ENCODE peak calls at places on chromosomes 13 and 19, in nine cellular contexts. One of them, this sample, is unnamed.

GRCh38 chr19:3039641-3040077 is 10.6 kb upstream of the TLE2 start:
- DNase-seq in activated CD4-positive, alpha-beta T cell treated with anti-CD3 and anti-CD28 coated beads for 24 hours: no peak
- DNase-seq in stimulated activated CD4-positive, alpha-beta T cell treated with anti-CD3 and anti-CD28 coated beads, TNF-alpha, amount 100 ng/mL, for 48 hours: no peak
- DNase-seq in activated CD4-positive, alpha-beta memory T cell treated with anti-CD3 and anti-CD28 coated beads, Interleukin-2, amount 10 ng/mL, durations not matched to agents 7 days and 5 days: no peak
- DNase-seq in cardiac fibroblast: no peak
- DNase-seq in lung microvascular endothelial cell: no peak
- DNase-seq in epithelial cell of esophagus: no peak
- DNase-seq in stimulated activated effector memory CD8-positive, alpha-beta T cell treated with anti-CD3 and anti-CD28 coated beads, Interleukin-12 subunit alpha, Interleukin-12 subunit beta, amount 100 ng/mL, for 72 hours: no peak
- DNase-seq in frontal cortex: no peak
- DNase-seq in this sample: no peak

GRCh38 chr13:108200781-108201398 is 14.4 kb downstream of the LIG4 start:
- DNase-seq in activated CD4-positive, alpha-beta T cell treated with anti-CD3 and anti-CD28 coated beads for 24 hours: no peak
- DNase-seq in stimulated activated CD4-positive, alpha-beta T cell treated with anti-CD3 and anti-CD28 coated beads, TNF-alpha, amount 100 ng/mL, for 48 hours: no peak
- DNase-seq in activated CD4-positive, alpha-beta memory T cell treated with anti-CD3 and anti-CD28 coated beads, Interleukin-2, amount 10 ng/mL, durations not matched to agents 7 days and 5 days: no peak
- DNase-seq in cardiac fibroblast: peak; percentile 61
- DNase-seq in lung microvascular endothelial cell: no peak
- DNase-seq in epithelial cell of esophagus: peak; percentile 81
- DNase-seq in stimulated activated effector memory CD8-positive, alpha-beta T cell treated with anti-CD3 and anti-CD28 coated beads, Interleukin-12 subunit alpha, Interleukin-12 subunit beta, amount 100 ng/mL, for 72 hours: no peak
- DNase-seq in frontal cortex: no peak
- DNase-seq in this sample: no peak

GRCh38 chr13:113723400-113724015 is 35.5 kb upstream of the TMEM255B start:
- DNase-seq in activated CD4-positive, alpha-beta T cell treated with anti-CD3 and anti-CD28 coated beads for 24 hours: no peak
- DNase-seq in stimulated activated CD4-positive, alpha-beta T cell treated with anti-CD3 and anti-CD28 coated beads, TNF-alpha, amount 100 ng/mL, for 48 hours: no peak
- DNase-seq in activated CD4-positive, alpha-beta memory T cell treated with anti-CD3 and anti-CD28 coated beads, Interleukin-2, amount 10 ng/mL, durations not matched to agents 7 days and 5 days: no peak
- DNase-seq in cardiac fibroblast: no peak
- DNase-seq in lung microvascular endothelial cell: no peak
- DNase-seq in epithelial cell of esophagus: no peak
- DNase-seq in stimulated activated effector memory CD8-positive, alpha-beta T cell treated with anti-CD3 and anti-CD28 coated beads, Interleukin-12 subunit alpha, Interleukin-12 subunit beta, amount 100 ng/mL, for 72 hours: no peak
- DNase-seq in frontal cortex: no peak
- DNase-seq in this sample: no peak

GRCh38 chr13:108816381-108816780 is 187.0 kb downstream of the MYO16 start:
- DNase-seq in activated CD4-positive, alpha-beta T cell treated with anti-CD3 and anti-CD28 coated beads for 24 hours: no peak
- DNase-seq in stimulated activated CD4-positive, alpha-beta T cell treated with anti-CD3 and anti-CD28 coated beads, TNF-alpha, amount 100 ng/mL, for 48 hours: no peak
- DNase-seq in activated CD4-positive, alpha-beta memory T cell treated with anti-CD3 and anti-CD28 coated beads, Interleukin-2, amount 10 ng/mL, durations not matched to agents 7 days and 5 days: no peak
- DNase-seq in cardiac fibroblast: peak; percentile 1
- DNase-seq in lung microvascular endothelial cell: no peak
- DNase-seq in epithelial cell of esophagus: no peak
- DNase-seq in stimulated activated effector memory CD8-positive, alpha-beta T cell treated with anti-CD3 and anti-CD28 coated beads, Interleukin-12 subunit alpha, Interleukin-12 subunit beta, amount 100 ng/mL, for 72 hours: no peak
- DNase-seq in frontal cortex: no peak
- DNase-seq in this sample: no peak

GRCh38 chr13:111283991-111284390 is 36.5 kb upstream of the TEX29 start:
- DNase-seq in activated CD4-positive, alpha-beta T cell treated with anti-CD3 and anti-CD28 coated beads for 24 hours: no peak
- DNase-seq in stimulated activated CD4-positive, alpha-beta T cell treated with anti-CD3 and anti-CD28 coated beads, TNF-alpha, amount 100 ng/mL, for 48 hours: no peak
- DNase-seq in activated CD4-positive, alpha-beta memory T cell treated with anti-CD3 and anti-CD28 coated beads, Interleukin-2, amount 10 ng/mL, durations not matched to agents 7 days and 5 days: no peak
- DNase-seq in cardiac fibroblast: no peak
- DNase-seq in lung microvascular endothelial cell: no peak
- DNase-seq in epithelial cell of esophagus: no peak
- DNase-seq in stimulated activated effector memory CD8-positive, alpha-beta T cell treated with anti-CD3 and anti-CD28 coated beads, Interleukin-12 subunit alpha, Interleukin-12 subunit beta, amount 100 ng/mL, for 72 hours: no peak
- DNase-seq in frontal cortex: no peak
- DNase-seq in this sample: no peak

GRCh38 chr13:30204564-30204963 is 102.8 kb downstream of the KATNAL1 start:
- DNase-seq in activated CD4-positive, alpha-beta T cell treated with anti-CD3 and anti-CD28 coated beads for 24 hours: no peak
- DNase-seq in stimulated activated CD4-positive, alpha-beta T cell treated with anti-CD3 and anti-CD28 coated beads, TNF-alpha, amount 100 ng/mL, for 48 hours: no peak
- DNase-seq in activated CD4-positive, alpha-beta memory T cell treated with anti-CD3 and anti-CD28 coated beads, Interleukin-2, amount 10 ng/mL, durations not matched to agents 7 days and 5 days: no peak
- DNase-seq in cardiac fibroblast: no peak
- DNase-seq in lung microvascular endothelial cell: no peak
- DNase-seq in epithelial cell of esophagus: no peak
- DNase-seq in stimulated activated effector memory CD8-positive, alpha-beta T cell treated with anti-CD3 and anti-CD28 coated beads, Interleukin-12 subunit alpha, Interleukin-12 subunit beta, amount 100 ng/mL, for 72 hours: peak; percentile 61
- DNase-seq in frontal cortex: no peak
- DNase-seq in this sample: no peak

GRCh38 chr19:56712609-56713008 is 41.1 kb upstream of the ZNF835 start:
- DNase-seq in activated CD4-positive, alpha-beta T cell treated with anti-CD3 and anti-CD28 coated beads for 24 hours: no peak
- DNase-seq in stimulated activated CD4-positive, alpha-beta T cell treated with anti-CD3 and anti-CD28 coated beads, TNF-alpha, amount 100 ng/mL, for 48 hours: no peak
- DNase-seq in activated CD4-positive, alpha-beta memory T cell treated with anti-CD3 and anti-CD28 coated beads, Interleukin-2, amount 10 ng/mL, durations not matched to agents 7 days and 5 days: no peak
- DNase-seq in cardiac fibroblast: no peak
- DNase-seq in lung microvascular endothelial cell: no peak
- DNase-seq in epithelial cell of esophagus: no peak
- DNase-seq in stimulated activated effector memory CD8-positive, alpha-beta T cell treated with anti-CD3 and anti-CD28 coated beads, Interleukin-12 subunit alpha, Interleukin-12 subunit beta, amount 100 ng/mL, for 72 hours: no peak
- DNase-seq in frontal cortex: no peak
- DNase-seq in this sample: no peak

GRCh38 chr19:42204684-42205083 is 12.8 kb downstream of the DEDD2 start:
- DNase-seq in activated CD4-positive, alpha-beta T cell treated with anti-CD3 and anti-CD28 coated beads for 24 hours: no peak
- DNase-seq in stimulated activated CD4-positive, alpha-beta T cell treated with anti-CD3 and anti-CD28 coated beads, TNF-alpha, amount 100 ng/mL, for 48 hours: no peak
- DNase-seq in activated CD4-positive, alpha-beta memory T cell treated with anti-CD3 and anti-CD28 coated beads, Interleukin-2, amount 10 ng/mL, durations not matched to agents 7 days and 5 days: no peak
- DNase-seq in cardiac fibroblast: no peak
- DNase-seq in lung microvascular endothelial cell: no peak
- DNase-seq in epithelial cell of esophagus: no peak
- DNase-seq in stimulated activated effector memory CD8-positive, alpha-beta T cell treated with anti-CD3 and anti-CD28 coated beads, Interleukin-12 subunit alpha, Interleukin-12 subunit beta, amount 100 ng/mL, for 72 hours: no peak
- DNase-seq in frontal cortex: no peak
- DNase-seq in this sample: no peak

GRCh38 chr19:33325920-33326319 is 23.6 kb upstream of the CEBPA start:
- DNase-seq in activated CD4-positive, alpha-beta T cell treated with anti-CD3 and anti-CD28 coated beads for 24 hours: no peak
- DNase-seq in stimulated activated CD4-positive, alpha-beta T cell treated with anti-CD3 and anti-CD28 coated beads, TNF-alpha, amount 100 ng/mL, for 48 hours: no peak
- DNase-seq in activated CD4-positive, alpha-beta memory T cell treated with anti-CD3 and anti-CD28 coated beads, Interleukin-2, amount 10 ng/mL, durations not matched to agents 7 days and 5 days: no peak
- DNase-seq in cardiac fibroblast: peak; percentile 43
- DNase-seq in lung microvascular endothelial cell: peak; percentile 87
- DNase-seq in epithelial cell of esophagus: no peak
- DNase-seq in stimulated activated effector memory CD8-positive, alpha-beta T cell treated with anti-CD3 and anti-CD28 coated beads, Interleukin-12 subunit alpha, Interleukin-12 subunit beta, amount 100 ng/mL, for 72 hours: no peak
- DNase-seq in frontal cortex: peak; percentile 38
- DNase-seq in this sample: peak; percentile 53

GRCh38 chr13:75359266-75359665 is 122.7 kb downstream of the TBC1D4 start:
- DNase-seq in activated CD4-positive, alpha-beta T cell treated with anti-CD3 and anti-CD28 coated beads for 24 hours: no peak
- DNase-seq in stimulated activated CD4-positive, alpha-beta T cell treated with anti-CD3 and anti-CD28 coated beads, TNF-alpha, amount 100 ng/mL, for 48 hours: no peak
- DNase-seq in activated CD4-positive, alpha-beta memory T cell treated with anti-CD3 and anti-CD28 coated beads, Interleukin-2, amount 10 ng/mL, durations not matched to agents 7 days and 5 days: no peak
- DNase-seq in cardiac fibroblast: peak; percentile 94
- DNase-seq in lung microvascular endothelial cell: no peak
- DNase-seq in epithelial cell of esophagus: peak; percentile 80
- DNase-seq in stimulated activated effector memory CD8-positive, alpha-beta T cell treated with anti-CD3 and anti-CD28 coated beads, Interleukin-12 subunit alpha, Interleukin-12 subunit beta, amount 100 ng/mL, for 72 hours: no peak
- DNase-seq in frontal cortex: no peak
- DNase-seq in this sample: no peak

GRCh38 chr13:34863360-34864135 is 78.5 kb upstream of the NBEA start:
- DNase-seq in activated CD4-positive, alpha-beta T cell treated with anti-CD3 and anti-CD28 coated beads for 24 hours: no peak
- DNase-seq in stimulated activated CD4-positive, alpha-beta T cell treated with anti-CD3 and anti-CD28 coated beads, TNF-alpha, amount 100 ng/mL, for 48 hours: no peak
- DNase-seq in activated CD4-positive, alpha-beta memory T cell treated with anti-CD3 and anti-CD28 coated beads, Interleukin-2, amount 10 ng/mL, durations not matched to agents 7 days and 5 days: no peak
- DNase-seq in cardiac fibroblast: peak; percentile 79
- DNase-seq in lung microvascular endothelial cell: no peak
- DNase-seq in epithelial cell of esophagus: peak; percentile 95
- DNase-seq in stimulated activated effector memory CD8-positive, alpha-beta T cell treated with anti-CD3 and anti-CD28 coated beads, Interleukin-12 subunit alpha, Interleukin-12 subunit beta, amount 100 ng/mL, for 72 hours: no peak
- DNase-seq in frontal cortex: no peak
- DNase-seq in this sample: no peak

GRCh38 chr13:97276862-97277269 is 54.7 kb downstream of the MBNL2 start:
- DNase-seq in activated CD4-positive, alpha-beta T cell treated with anti-CD3 and anti-CD28 coated beads for 24 hours: no peak
- DNase-seq in stimulated activated CD4-positive, alpha-beta T cell treated with anti-CD3 and anti-CD28 coated beads, TNF-alpha, amount 100 ng/mL, for 48 hours: no peak
- DNase-seq in activated CD4-positive, alpha-beta memory T cell treated with anti-CD3 and anti-CD28 coated beads, Interleukin-2, amount 10 ng/mL, durations not matched to agents 7 days and 5 days: no peak
- DNase-seq in cardiac fibroblast: peak; percentile 49
- DNase-seq in lung microvascular endothelial cell: no peak
- DNase-seq in epithelial cell of esophagus: peak; percentile 28
- DNase-seq in stimulated activated effector memory CD8-positive, alpha-beta T cell treated with anti-CD3 and anti-CD28 coated beads, Interleukin-12 subunit alpha, Interleukin-12 subunit beta, amount 100 ng/mL, for 72 hours: no peak
- DNase-seq in frontal cortex: no peak
- DNase-seq in this sample: no peak

GRCh38 chr13:71290963-71291937 is 575.8 kb downstream of the DACH1 start:
- DNase-seq in activated CD4-positive, alpha-beta T cell treated with anti-CD3 and anti-CD28 coated beads for 24 hours: peak; percentile 11
- DNase-seq in stimulated activated CD4-positive, alpha-beta T cell treated with anti-CD3 and anti-CD28 coated beads, TNF-alpha, amount 100 ng/mL, for 48 hours: no peak
- DNase-seq in activated CD4-positive, alpha-beta memory T cell treated with anti-CD3 and anti-CD28 coated beads, Interleukin-2, amount 10 ng/mL, durations not matched to agents 7 days and 5 days: peak; percentile 53
- DNase-seq in cardiac fibroblast: peak; percentile 81
- DNase-seq in lung microvascular endothelial cell: peak; percentile 39
- DNase-seq in epithelial cell of esophagus: peak; percentile 8
- DNase-seq in stimulated activated effector memory CD8-positive, alpha-beta T cell treated with anti-CD3 and anti-CD28 coated beads, Interleukin-12 subunit alpha, Interleukin-12 subunit beta, amount 100 ng/mL, for 72 hours: peak; percentile 59
- DNase-seq in frontal cortex: no peak
- DNase-seq in this sample: no peak

GRCh38 chr19:10565028-10565566 is 713 bp downstream of the KRI1 start:
- DNase-seq in activated CD4-positive, alpha-beta T cell treated with anti-CD3 and anti-CD28 coated beads for 24 hours: no peak
- DNase-seq in stimulated activated CD4-positive, alpha-beta T cell treated with anti-CD3 and anti-CD28 coated beads, TNF-alpha, amount 100 ng/mL, for 48 hours: no peak
- DNase-seq in activated CD4-positive, alpha-beta memory T cell treated with anti-CD3 and anti-CD28 coated beads, Interleukin-2, amount 10 ng/mL, durations not matched to agents 7 days and 5 days: peak; percentile 67
- DNase-seq in cardiac fibroblast: peak; percentile 46
- DNase-seq in lung microvascular endothelial cell: no peak
- DNase-seq in epithelial cell of esophagus: peak; percentile 41
- DNase-seq in stimulated activated effector memory CD8-positive, alpha-beta T cell treated with anti-CD3 and anti-CD28 coated beads, Interleukin-12 subunit alpha, Interleukin-12 subunit beta, amount 100 ng/mL, for 72 hours: no peak
- DNase-seq in frontal cortex: peak; percentile 69
- DNase-seq in this sample: peak; percentile 40

GRCh38 chr13:46963874-46964273 is 67.0 kb upstream of the HTR2A start:
- DNase-seq in activated CD4-positive, alpha-beta T cell treated with anti-CD3 and anti-CD28 coated beads for 24 hours: no peak
- DNase-seq in stimulated activated CD4-positive, alpha-beta T cell treated with anti-CD3 and anti-CD28 coated beads, TNF-alpha, amount 100 ng/mL, for 48 hours: no peak
- DNase-seq in activated CD4-positive, alpha-beta memory T cell treated with anti-CD3 and anti-CD28 coated beads, Interleukin-2, amount 10 ng/mL, durations not matched to agents 7 days and 5 days: no peak
- DNase-seq in cardiac fibroblast: no peak
- DNase-seq in lung microvascular endothelial cell: no peak
- DNase-seq in epithelial cell of esophagus: no peak
- DNase-seq in stimulated activated effector memory CD8-positive, alpha-beta T cell treated with anti-CD3 and anti-CD28 coated beads, Interleukin-12 subunit alpha, Interleukin-12 subunit beta, amount 100 ng/mL, for 72 hours: no peak
- DNase-seq in frontal cortex: no peak
- DNase-seq in this sample: no peak

GRCh38 chr19:1027953-1028902 is 1.8 kb downstream of the CNN2 start:
- DNase-seq in activated CD4-positive, alpha-beta T cell treated with anti-CD3 and anti-CD28 coated beads for 24 hours: no peak
- DNase-seq in stimulated activated CD4-positive, alpha-beta T cell treated with anti-CD3 and anti-CD28 coated beads, TNF-alpha, amount 100 ng/mL, for 48 hours: peak; percentile 61
- DNase-seq in activated CD4-positive, alpha-beta memory T cell treated with anti-CD3 and anti-CD28 coated beads, Interleukin-2, amount 10 ng/mL, durations not matched to agents 7 days and 5 days: peak; percentile 77
- DNase-seq in cardiac fibroblast: peak; percentile 89
- DNase-seq in lung microvascular endothelial cell: peak; percentile 75
- DNase-seq in epithelial cell of esophagus: peak; percentile 92
- DNase-seq in stimulated activated effector memory CD8-positive, alpha-beta T cell treated with anti-CD3 and anti-CD28 coated beads, Interleukin-12 subunit alpha, Interleukin-12 subunit beta, amount 100 ng/mL, for 72 hours: peak; percentile 73
- DNase-seq in frontal cortex: no peak
- DNase-seq in this sample: no peak

GRCh38 chr19:1860821-1861598 is 2.4 kb downstream of the KLF16 start:
- DNase-seq in activated CD4-positive, alpha-beta T cell treated with anti-CD3 and anti-CD28 coated beads for 24 hours: no peak
- DNase-seq in stimulated activated CD4-positive, alpha-beta T cell treated with anti-CD3 and anti-CD28 coated beads, TNF-alpha, amount 100 ng/mL, for 48 hours: no peak
- DNase-seq in activated CD4-positive, alpha-beta memory T cell treated with anti-CD3 and anti-CD28 coated beads, Interleukin-2, amount 10 ng/mL, durations not matched to agents 7 days and 5 days: no peak
- DNase-seq in cardiac fibroblast: no peak
- DNase-seq in lung microvascular endothelial cell: no peak
- DNase-seq in epithelial cell of esophagus: no peak
- DNase-seq in stimulated activated effector memory CD8-positive, alpha-beta T cell treated with anti-CD3 and anti-CD28 coated beads, Interleukin-12 subunit alpha, Interleukin-12 subunit beta, amount 100 ng/mL, for 72 hours: no peak
- DNase-seq in frontal cortex: no peak
- DNase-seq in this sample: no peak

GRCh38 chr19:39810424-39810823 is 23.5 kb downstream of the DYRK1B start:
- DNase-seq in activated CD4-positive, alpha-beta T cell treated with anti-CD3 and anti-CD28 coated beads for 24 hours: no peak
- DNase-seq in stimulated activated CD4-positive, alpha-beta T cell treated with anti-CD3 and anti-CD28 coated beads, TNF-alpha, amount 100 ng/mL, for 48 hours: no peak
- DNase-seq in activated CD4-positive, alpha-beta memory T cell treated with anti-CD3 and anti-CD28 coated beads, Interleukin-2, amount 10 ng/mL, durations not matched to agents 7 days and 5 days: no peak
- DNase-seq in cardiac fibroblast: no peak
- DNase-seq in lung microvascular endothelial cell: no peak
- DNase-seq in epithelial cell of esophagus: no peak
- DNase-seq in stimulated activated effector memory CD8-positive, alpha-beta T cell treated with anti-CD3 and anti-CD28 coated beads, Interleukin-12 subunit alpha, Interleukin-12 subunit beta, amount 100 ng/mL, for 72 hours: no peak
- DNase-seq in frontal cortex: no peak
- DNase-seq in this sample: no peak

GRCh38 chr19:38685666-38686529 is 38.4 kb downstream of the ACTN4 start:
- DNase-seq in activated CD4-positive, alpha-beta T cell treated with anti-CD3 and anti-CD28 coated beads for 24 hours: no peak
- DNase-seq in stimulated activated CD4-positive, alpha-beta T cell treated with anti-CD3 and anti-CD28 coated beads, TNF-alpha, amount 100 ng/mL, for 48 hours: no peak
- DNase-seq in activated CD4-positive, alpha-beta memory T cell treated with anti-CD3 and anti-CD28 coated beads, Interleukin-2, amount 10 ng/mL, durations not matched to agents 7 days and 5 days: peak; percentile 42
- DNase-seq in cardiac fibroblast: peak; percentile 78
- DNase-seq in lung microvascular endothelial cell: peak; percentile 62
- DNase-seq in epithelial cell of esophagus: peak; percentile 57
- DNase-seq in stimulated activated effector memory CD8-positive, alpha-beta T cell treated with anti-CD3 and anti-CD28 coated beads, Interleukin-12 subunit alpha, Interleukin-12 subunit beta, amount 100 ng/mL, for 72 hours: no peak
- DNase-seq in frontal cortex: no peak
- DNase-seq in this sample: no peak